ENCODE peak calls at places on chromosome 4, in six cellular contexts. E is fibroblast of pulmonary artery, B is fibroblast of lung, C is BE2C, D is HFF-Myc, S is IMR-90. M is an unnamed sample.

GRCh38 chr4:188297873-188298272 is 158.6 kb downstream of the TRIML1 start:
- DNase-seq in E (no peak), S (peak), D (no peak), C (no peak), B (no peak), M (peak)

GRCh38 chr4:21470531-21470930 is 478.0 kb downstream of the KCNIP4 start:
- DNase-seq in C (peak), D (peak), E (peak), B (peak), S (no peak), M (peak)

GRCh38 chr4:1061372-1061700 is 49.9 kb downstream of the FGFRL1 start:
- DNase-seq in B (no peak), D (no peak), C (no peak), E (no peak), S (no peak), M (no peak)

GRCh38 chr4:68304731-68305130 is 45.2 kb downstream of the YTHDC1 start:
- DNase-seq in C (no peak), B (no peak), D (no peak), E (no peak), S (no peak), M (no peak)

GRCh38 chr4:132683957-132684356 is 465.1 kb upstream of the PCDH10 start:
- DNase-seq in D (no peak), E (no peak), S (no peak), B (no peak), C (no peak), M (no peak)

GRCh38 chr4:8917868-8918783 is 46.5 kb upstream of the HMX1 start:
- DNase-seq in B (peak), D (peak), S (peak), E (peak), C (peak), M (peak)

GRCh38 chr4:1017706-1018105 is 6.3 kb downstream of the FGFRL1 start:
- DNase-seq in S (no peak), D (no peak), C (no peak), B (no peak), E (no peak), M (no peak)

GRCh38 chr4:3248811-3249661 is at the start of gene MSANTD1:
- DNase-seq in S (peak), D (peak), E (peak), B (peak), C (peak), M (peak)

GRCh38 chr4:73754934-73755333 is 14.6 kb downstream of the CXCL8 start:
- DNase-seq in S (no peak), B (no peak), E (no peak), D (no peak), C (no peak), M (no peak)

GRCh38 chr4:188714907-188715306 is 575.7 kb downstream of the TRIML1 start:
- DNase-seq in D (no peak), S (peak), C (no peak), E (peak), B (peak), M (peak)

GRCh38 chr4:104487105-104487504 is 7.6 kb downstream of the CXXC4 start:
- DNase-seq in B (peak), E (no peak), S (no peak), C (peak), D (no peak), M (no peak)

GRCh38 chr4:66430856-66431255 is 760.6 kb upstream of the EPHA5 start:
- DNase-seq in S (peak), D (no peak), C (no peak), E (peak), B (peak), M (no peak)

GRCh38 chr4:1202526-1203378 is 30.4 kb upstream of the SPON2 start:
- DNase-seq in C (no peak), E (no peak), S (no peak), B (no peak), D (no peak), M (no peak)

GRCh38 chr4:41339812-41340809 is 83.4 kb downstream of the UCHL1 start:
- DNase-seq in D (peak), S (peak), C (peak), E (peak), B (peak), M (peak)

GRCh38 chr4:100240008-100240407 is 49.7 kb upstream of the DDIT4L start:
- DNase-seq in D (no peak), B (no peak), C (no peak), E (peak), S (no peak), M (no peak)

GRCh38 chr4:139641218-139641617 is 24.4 kb upstream of the MGST2 start:
- DNase-seq in D (no peak), B (peak), E (no peak), C (no peak), S (peak), M (peak)

GRCh38 chr4:1910643-1911042 is 39.5 kb downstream of the NSD2 start:
- DNase-seq in S (peak), D (no peak), B (peak), E (peak), C (peak), M (peak)

GRCh38 chr4:150769845-150770244 is 187.9 kb downstream of the MAB21L2 start:
- DNase-seq in B (peak), E (no peak), S (no peak), D (no peak), C (no peak), M (no peak)

GRCh38 chr4:137529432-137529831 is 2.9 kb downstream of the PCDH18 start:
- DNase-seq in B (peak), E (no peak), C (peak), D (no peak), S (no peak), M (no peak)

GRCh38 chr4:73311428-73311827 is 52.8 kb upstream of the ANKRD17 start:
- DNase-seq in S (peak), E (peak), C (no peak), D (no peak), B (peak), M (peak)

GRCh38 chr4:23135792-23136645 is 443.3 kb downstream of the GBA3 start:
- DNase-seq in S (peak), D (peak), B (peak), E (peak), C (peak), M (peak)

GRCh38 chr4:41146716-41147506 is 67.4 kb downstream of the APBB2 start:
- DNase-seq in S (peak), D (no peak), B (peak), C (no peak), E (peak), M (peak)

GRCh38 chr4:105092356-105092755 is 54.3 kb upstream of the TET2 start:
- DNase-seq in E (peak), C (no peak), B (peak), S (peak), D (peak), M (peak)

GRCh38 chr4:176833416-176833815 is 40.7 kb upstream of the VEGFC start:
- DNase-seq in S (no peak), C (no peak), E (no peak), D (no peak), B (no peak), M (peak)

GRCh38 chr4:108044951-108045686 is 55.4 kb downstream of the HADH start:
- DNase-seq in C (no peak), D (no peak), B (peak), E (no peak), S (no peak), M (peak)

GRCh38 chr4:36676139-36677050 is 395.0 kb downstream of the DTHD1 start:
- DNase-seq in E (peak), B (peak), D (no peak), S (no peak), C (no peak), M (no peak)

GRCh38 chr4:165540206-165540865 is 161.5 kb downstream of the CPE start:
- DNase-seq in C (no peak), D (no peak), S (no peak), E (no peak), B (no peak), M (no peak)

GRCh38 chr4:76883147-76883546 is 14.8 kb downstream of the SOWAHB start:
- DNase-seq in C (no peak), B (peak), E (peak), S (peak), D (no peak), M (no peak)

GRCh38 chr4:48490012-48490679 is at the start of gene ZAR1:
- DNase-seq in S (no peak), B (no peak), C (no peak), E (no peak), D (no peak), M (no peak)

GRCh38 chr4:8587469-8588195 is 4.9 kb upstream of the CPZ start:
- DNase-seq in B (no peak), C (no peak), D (no peak), S (no peak), E (no peak), M (no peak)

GRCh38 chr4:101334963-101335572 is 12.3 kb downstream of the PPP3CA start:
- DNase-seq in B (peak), E (no peak), C (no peak), S (peak), D (no peak), M (no peak)

GRCh38 chr4:52588097-52588496 is 71.0 kb downstream of the USP46 start:
- DNase-seq in S (peak), E (peak), C (peak), D (no peak), B (peak), M (peak)

GRCh38 chr4:78218260-78218659 is 161.1 kb downstream of the FRAS1 start:
- DNase-seq in C (no peak), D (no peak), B (no peak), E (no peak), S (no peak), M (no peak)

GRCh38 chr4:99381588-99382175 is 29.1 kb upstream of the ADH1C start:
- DNase-seq in C (no peak), S (no peak), E (no peak), B (no peak), D (no peak), M (no peak)

GRCh38 chr4:109752545-109752944 is 22.7 kb upstream of the PLA2G12A start:
- DNase-seq in C (no peak), S (no peak), E (no peak), B (no peak), D (no peak), M (no peak)

GRCh38 chr4:525660-526059 is 26.6 kb downstream of the PIGG start:
- DNase-seq in B (no peak), S (no peak), D (no peak), E (no peak), C (no peak), M (no peak)

GRCh38 chr4:81377231-81377630 is 94.5 kb downstream of the RASGEF1B start:
- DNase-seq in S (no peak), B (no peak), D (no peak), C (no peak), E (no peak), M (no peak)

GRCh38 chr4:152073738-152074137 is 312.9 kb upstream of the GATB start:
- DNase-seq in E (peak), B (peak), C (peak), S (peak), D (no peak), M (no peak)

GRCh38 chr4:147042046-147042445 is 96.4 kb upstream of the TTC29 start:
- DNase-seq in S (no peak), B (no peak), C (no peak), E (no peak), D (no peak), M (no peak)

DNA sequence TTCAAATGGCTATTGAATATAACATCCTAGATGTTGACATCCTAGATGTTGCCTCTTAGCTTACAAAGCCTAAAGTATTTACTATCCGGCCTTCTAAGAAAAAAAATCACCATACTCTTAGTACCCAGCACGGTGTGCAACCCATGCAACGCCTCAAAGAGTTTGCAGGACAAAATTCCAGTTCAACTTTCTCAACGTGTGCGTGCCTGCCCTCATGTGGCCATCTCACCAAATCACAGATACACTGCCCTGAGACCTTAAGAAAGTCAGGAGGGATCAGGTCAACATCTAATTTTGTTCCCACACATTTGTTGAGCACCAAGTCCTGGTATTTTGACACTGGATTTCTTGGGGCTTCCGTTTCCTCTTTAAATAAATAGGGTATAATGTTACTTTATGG is 68.3 kb downstream of the CRMP1 start:
- DNase-seq in B (peak), S (peak), E (peak), C (no peak), D (peak), M (peak)
- TF ChIP-seq CTCF in B (peak), S (peak), E (peak), C (peak), D (peak), M (peak)

DNA sequence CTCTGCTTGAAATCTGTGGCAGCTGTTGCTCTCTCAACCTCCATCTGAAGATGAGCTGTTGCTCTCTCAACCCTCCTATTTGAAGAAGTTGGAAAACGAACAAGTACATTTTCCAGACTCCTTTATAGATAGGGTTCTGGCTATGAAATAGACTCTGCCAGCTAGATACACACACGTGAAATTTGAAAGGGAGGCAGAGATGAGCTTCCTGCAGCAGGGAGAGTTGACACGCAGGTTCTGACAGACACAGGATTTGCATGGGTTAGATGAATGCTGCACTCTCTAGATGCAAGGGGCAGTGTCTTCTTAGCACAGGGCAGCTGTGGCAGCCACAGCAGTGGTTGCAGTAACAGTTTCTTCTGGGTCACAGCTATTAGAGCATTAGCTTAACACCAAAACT is 8.0 kb upstream of the PYURF start:
- DNase-seq in B (no peak), C (no peak), E (no peak), S (no peak), D (no peak), M (peak)
- H3K4me3 ChIP-seq in B (no peak), C (no peak), E (no peak), S (no peak), D (no peak), M (no peak)

GRCh38 chr4:54658321-54659093 is 750 bp downstream of the KIT start:
- DNase-seq in E (peak), D (no peak), S (peak), B (peak), C (peak), M (peak)
- TF ChIP-seq CTCF in E (peak), D (peak), S (peak), B (peak), C (peak), M (peak)

DNA sequence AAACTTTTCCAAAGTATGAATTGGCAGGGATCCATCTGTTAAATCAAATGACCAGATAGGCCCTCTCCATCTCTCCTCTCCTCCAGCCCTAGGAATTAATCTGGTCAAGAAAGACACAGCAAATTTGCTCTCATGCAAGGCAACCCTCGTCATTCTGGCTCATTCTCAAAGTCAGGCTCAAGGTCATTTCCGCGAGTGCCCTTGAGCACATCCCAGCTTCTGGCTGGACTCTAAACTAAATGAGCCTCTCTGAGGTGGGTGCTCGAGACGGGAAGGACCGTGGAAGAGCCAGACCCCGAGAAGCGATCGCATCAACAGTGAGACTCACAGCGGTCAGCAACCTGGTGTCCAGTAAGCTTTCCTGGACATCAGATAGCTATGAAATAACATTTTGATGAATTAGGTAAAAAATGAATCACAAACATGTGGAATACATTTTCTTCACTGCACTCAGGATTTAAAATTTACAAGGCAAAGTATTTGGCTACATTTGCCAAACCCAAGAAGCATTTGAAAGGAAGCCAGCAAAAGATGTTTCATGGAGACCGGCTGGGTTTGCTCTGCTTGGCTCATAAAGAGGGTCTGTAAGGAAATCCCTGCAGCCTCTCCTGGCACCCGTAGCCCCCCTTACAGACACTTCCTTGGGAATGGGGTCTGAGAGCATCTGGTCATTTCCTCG is 121.0 kb downstream of the ENPP6 start:
- DNase-seq in B (peak), S (peak), C (no peak), D (peak), E (no peak), M (peak)
- H3K4me3 ChIP-seq in B (peak), S (no peak), C (no peak), D (no peak), E (no peak), M (peak)

GRCh38 chr4:182483685-182484084 is 240.5 kb downstream of the TENM3 start:
- DNase-seq in S (no peak), C (no peak), B (no peak), E (no peak), D (no peak), M (no peak)

GRCh38 chr4:182475539-182475938 is 232.3 kb downstream of the TENM3 start:
- DNase-seq in S (no peak), B (no peak), D (no peak), C (no peak), E (no peak), M (no peak)

GRCh38 chr4:182478475-182478874 is 235.3 kb downstream of the TENM3 start:
- DNase-seq in C (no peak), B (peak), D (peak), E (peak), S (peak), M (peak)
- TF ChIP-seq CTCF in C (peak), B (peak), D (peak), E (peak), S (peak), M (peak)